ENCODE peak calls at places on chromosomes 5 and 9, in four cellular contexts. B, T, P and W are unnamed samples.

GRCh38 chr5:54148858-54149257 is 161.5 kb downstream of the ARL15 start:
- DNase-seq in T (no peak), B (no peak), P (no peak), W (no peak)

GRCh38 chr5:57651127-57651526 is 168.5 kb upstream of the ACTBL2 start:
- DNase-seq in B (no peak), T (no peak), P (no peak), W (no peak)

GRCh38 chr9:136312436-136312835 is 8.5 kb upstream of the CCDC187 start:
- DNase-seq in B (no peak), P (no peak), T (no peak), W (no peak)

GRCh38 chr9:33263131-33263935 is 1.2 kb downstream of the BAG1 start:
- DNase-seq in T (peak; percentile 29), P (no peak), B (no peak), W (no peak)

GRCh38 chr5:25713259-25713658 is 1068.5 kb upstream of the CDH10 start:
- DNase-seq in T (no peak), P (no peak), B (no peak), W (no peak)

GRCh38 chr9:35538361-35539234 is 48.7 kb downstream of the RUSC2 start:
- DNase-seq in T (peak; percentile 74), B (peak; percentile 83), P (peak; percentile 89), W (peak; percentile 89)

GRCh38 chr9:35940474-35941467 is 17.2 kb downstream of the OR2S2 start:
- DNase-seq in B (no peak), P (no peak), T (no peak), W (no peak)

GRCh38 chr5:80098951-80099350 is 63.8 kb downstream of the THBS4 start:
- DNase-seq in P (no peak), T (no peak), B (no peak), W (no peak)

GRCh38 chr5:171980729-171981128 is 25.7 kb downstream of the FBXW11 start:
- DNase-seq in T (no peak), P (no peak), B (no peak), W (no peak)

GRCh38 chr9:84189901-84190300 is 150.7 kb downstream of the SLC28A3 start:
- DNase-seq in P (no peak), B (no peak), T (no peak), W (no peak)

GRCh38 chr9:121841771-121842611 is 190.6 kb downstream of the DAB2IP start:
- DNase-seq in B (no peak), P (peak; percentile 31), T (no peak), W (no peak)

GRCh38 chr5:67154518-67155206 is 41.9 kb downstream of the CD180 start:
- DNase-seq in B (no peak), P (no peak), T (no peak), W (no peak)

DNA sequence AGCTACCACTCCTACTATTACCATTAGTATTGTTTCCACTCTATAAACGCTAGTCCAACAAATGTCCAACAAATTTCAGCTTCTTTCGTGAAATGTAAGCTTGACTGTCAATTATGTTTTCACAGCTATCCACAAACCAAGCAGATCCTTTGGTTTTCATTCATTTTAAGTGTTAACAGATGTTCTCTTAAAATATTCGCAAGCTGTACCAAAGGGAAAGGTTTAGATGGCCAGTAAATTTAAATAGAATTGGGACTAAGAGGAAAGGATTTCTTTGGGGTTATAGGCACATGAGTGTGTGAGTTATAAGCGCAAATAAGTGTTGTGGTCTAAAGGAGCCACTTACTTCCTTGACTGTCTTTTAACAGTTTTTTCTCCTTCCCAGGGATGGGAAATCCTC is 136.8 kb upstream of the ADRA1B start:
- DNase-seq in P (no peak), T (no peak), B (no peak), W (no peak)
- H3K27ac ChIP-seq in P (peak overlapping the region; percentile 79), T (no peak overlapping the region), B (no peak overlapping the region), W (peak overlapping the region; percentile 95)

DNA sequence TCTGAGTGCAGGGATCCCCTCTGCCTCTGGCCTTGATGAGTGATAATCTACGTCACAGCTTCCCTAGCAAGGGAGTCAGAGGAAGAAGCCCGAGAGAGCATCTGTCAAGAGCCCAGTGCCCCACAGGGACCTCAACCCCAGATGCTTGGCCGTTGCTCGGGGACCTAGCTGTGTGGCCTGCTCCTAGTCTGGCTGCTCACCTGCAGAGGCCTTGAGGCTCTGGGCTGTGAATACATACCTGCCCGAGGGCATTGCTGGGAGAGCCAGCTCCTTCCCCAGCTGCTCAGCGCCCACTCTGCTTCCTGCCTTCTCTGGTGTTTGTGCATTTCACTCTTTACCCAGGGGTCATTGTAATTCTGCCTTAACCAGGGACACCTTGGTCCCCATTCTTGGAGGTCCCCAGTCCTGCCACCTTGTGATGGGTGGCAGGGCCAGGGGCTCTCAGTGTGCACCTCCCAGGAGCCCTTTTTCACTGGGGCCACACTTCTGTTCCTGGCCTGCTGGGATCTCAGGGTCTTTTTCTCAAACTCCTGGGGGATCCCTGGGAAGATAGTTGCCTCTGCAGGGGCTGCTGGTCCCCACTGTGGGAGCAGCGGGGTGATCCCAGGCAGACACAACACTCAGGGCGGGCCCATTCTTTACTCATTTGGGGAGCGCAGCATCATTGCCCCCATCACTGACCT is 15.5 kb downstream of the PHF2 start:
- DNase-seq in B (no peak), P (peak; percentile 70), T (no peak), W (peak; percentile 49)
- H3K27ac ChIP-seq in B (no peak overlapping the region), P (no peak overlapping the region), T (no peak overlapping the region), W (no peak overlapping the region)

GRCh38 chr5:81945867-81946266 is 26.0 kb upstream of the ATG10 start:
- DNase-seq in P (no peak), B (no peak), T (no peak), W (no peak)
- H3K27ac ChIP-seq in P (no peak overlapping the region), B (no peak overlapping the region), T (no peak overlapping the region), W (no peak overlapping the region)

GRCh38 chr9:93874242-93874641 is 80.9 kb downstream of the BARX1 start:
- DNase-seq in P (no peak), T (no peak), B (no peak), W (no peak)

GRCh38 chr9:93865716-93866115 is 89.4 kb downstream of the BARX1 start:
- DNase-seq in P (no peak), B (no peak), T (no peak), W (no peak)

GRCh38 chr9:93869863-93870262 is 85.3 kb downstream of the BARX1 start:
- DNase-seq in T (no peak), B (no peak), P (peak; percentile 68), W (no peak)

GRCh38 chr9:93875330-93875729 is 79.8 kb downstream of the BARX1 start:
- DNase-seq in T (no peak), B (no peak), P (no peak), W (no peak)

GRCh38 chr9:93871286-93871685 is 83.9 kb downstream of the BARX1 start:
- DNase-seq in P (no peak), B (no peak), T (no peak), W (no peak)
- H3K27ac ChIP-seq in P (no peak overlapping the region), B (no peak overlapping the region), T (no peak overlapping the region), W (no peak overlapping the region)

GRCh38 chr9:128323786-128324185 is 1.1 kb downstream of the COQ4 start:
- DNase-seq in B (no peak), T (no peak), P (no peak), W (no peak)
- H3K27ac ChIP-seq in B (no peak overlapping the region), T (no peak overlapping the region), P (no peak overlapping the region), W (no peak overlapping the region)